ENCODE peak calls at places on chromosome 21, in ten cellular contexts. V is left ventricle myocardium inferior; R is CD4-positive, alpha-beta T cell; N is fibroblast of lung; Z is foreskin fibroblast; C is astrocyte of the cerebellum; Q is WERI-Rb-1; A is omental fat pad; U is progenitor cell of endocrine pancreas; P is kidney. B is an unnamed sample.

GRCh38 chr21:21385404-21385803 is 387.2 kb downstream of the NCAM2 start:
- DNase-seq in U (no peak), R (no peak), C (no peak), V (no peak), Q (no peak), N (peak), Z (no peak), P (no peak), A (no peak), B (no peak)

GRCh38 chr21:44384968-44385367 is 31.5 kb downstream of the TRPM2 start:
- DNase-seq in P (no peak), Z (no peak), A (no peak), Q (no peak), N (no peak), R (no peak), C (no peak), U (no peak), V (no peak), B (no peak)

GRCh38 chr21:16124397-16125130 is 394.8 kb downstream of the USP25 start:
- DNase-seq in R (no peak), C (peak), V (no peak), Z (peak), U (no peak), A (no peak), N (peak), Q (no peak), P (no peak), B (no peak)

GRCh38 chr21:46168238-46168637 is 12.9 kb upstream of the FTCD start:
- DNase-seq in U (no peak), N (no peak), Q (no peak), A (no peak), C (no peak), V (no peak), Z (no peak), P (peak), R (no peak), B (no peak)

GRCh38 chr21:46214478-46215340 is 13.9 kb downstream of the LSS start:
- DNase-seq in R (no peak), N (no peak), Q (no peak), U (no peak), A (peak), Z (no peak), V (no peak), C (no peak), P (no peak), B (no peak)

GRCh38 chr21:35227774-35228173 is 178.7 kb upstream of the RUNX1 start:
- DNase-seq in Z (no peak), U (no peak), Q (no peak), P (no peak), R (no peak), C (no peak), N (no peak), V (no peak), A (no peak), B (no peak)

GRCh38 chr21:44987301-44987885 is 47.6 kb downstream of the SLX9 start:
- DNase-seq in N (no peak), A (no peak), P (peak), Z (no peak), Q (no peak), C (no peak), U (no peak), V (peak), R (no peak), B (no peak)

GRCh38 chr21:14602418-14602987 is 56.4 kb upstream of the SAMSN1 start:
- DNase-seq in Z (no peak), P (no peak), A (no peak), N (no peak), V (no peak), C (no peak), R (no peak), Q (no peak), U (no peak), B (no peak)

GRCh38 chr21:40139636-40140035 is 272.4 kb downstream of the PCP4 start:
- DNase-seq in N (peak), U (no peak), R (no peak), A (no peak), V (no peak), C (no peak), P (no peak), Z (no peak), Q (no peak), B (no peak)

GRCh38 chr21:26948194-26948593 is 18.7 kb downstream of the ADAMTS5 start:
- DNase-seq in N (no peak), Q (no peak), A (no peak), C (no peak), R (no peak), Z (peak), V (no peak), P (no peak), U (no peak), B (no peak)

GRCh38 chr21:45454924-45455315 is 50.0 kb downstream of the COL18A1 start:
- DNase-seq in N (peak), P (no peak), C (no peak), R (no peak), A (no peak), U (no peak), V (peak), Z (no peak), Q (no peak), B (no peak)

GRCh38 chr21:35234725-35235124 is 185.6 kb upstream of the RUNX1 start:
- DNase-seq in C (peak), P (no peak), N (peak), V (no peak), R (no peak), U (no peak), Z (no peak), Q (no peak), A (no peak), B (no peak)

GRCh38 chr21:15653710-15654109 is 76.1 kb upstream of the USP25 start:
- DNase-seq in U (no peak), R (no peak), Z (no peak), V (no peak), A (no peak), P (no peak), C (no peak), N (no peak), Q (no peak), B (no peak)

GRCh38 chr21:44625756-44626155 is 1.1 kb upstream of the KRTAP10-9 start:
- DNase-seq in R (no peak), P (no peak), Q (no peak), C (no peak), A (no peak), V (no peak), N (no peak), Z (no peak), U (no peak), B (no peak)

GRCh38 chr21:33327326-33327725 is 2.6 kb downstream of the IFNAR1 start:
- DNase-seq in A (no peak), N (no peak), Q (no peak), V (no peak), P (no peak), Z (no peak), C (no peak), R (no peak), U (no peak), B (no peak)

GRCh38 chr21:33327792-33328433 is 3.1 kb downstream of the IFNAR1 start:
- DNase-seq in P (no peak), V (no peak), N (no peak), R (no peak), A (no peak), U (no peak), C (no peak), Q (no peak), Z (no peak), B (no peak)

GRCh38 chr21:33325222-33326067 is 675 bp downstream of the IFNAR1 start:
- DNase-seq in C (no peak), N (peak), R (peak), V (peak), A (peak), Q (peak), U (peak), P (peak), Z (peak), B (no peak)

GRCh38 chr21:33324311-33325221 is at the start of gene IFNAR1:
- DNase-seq in U (peak), A (peak), Z (peak), R (peak), P (peak), V (peak), N (peak), Q (peak), C (peak), B (peak)
- TF ChIP-seq CTCF in U (no peak), A (no peak), Z (no peak), R (no peak), P (no peak), V (no peak), N (no peak), Q (peak), C (no peak), B (no peak)

DNA sequence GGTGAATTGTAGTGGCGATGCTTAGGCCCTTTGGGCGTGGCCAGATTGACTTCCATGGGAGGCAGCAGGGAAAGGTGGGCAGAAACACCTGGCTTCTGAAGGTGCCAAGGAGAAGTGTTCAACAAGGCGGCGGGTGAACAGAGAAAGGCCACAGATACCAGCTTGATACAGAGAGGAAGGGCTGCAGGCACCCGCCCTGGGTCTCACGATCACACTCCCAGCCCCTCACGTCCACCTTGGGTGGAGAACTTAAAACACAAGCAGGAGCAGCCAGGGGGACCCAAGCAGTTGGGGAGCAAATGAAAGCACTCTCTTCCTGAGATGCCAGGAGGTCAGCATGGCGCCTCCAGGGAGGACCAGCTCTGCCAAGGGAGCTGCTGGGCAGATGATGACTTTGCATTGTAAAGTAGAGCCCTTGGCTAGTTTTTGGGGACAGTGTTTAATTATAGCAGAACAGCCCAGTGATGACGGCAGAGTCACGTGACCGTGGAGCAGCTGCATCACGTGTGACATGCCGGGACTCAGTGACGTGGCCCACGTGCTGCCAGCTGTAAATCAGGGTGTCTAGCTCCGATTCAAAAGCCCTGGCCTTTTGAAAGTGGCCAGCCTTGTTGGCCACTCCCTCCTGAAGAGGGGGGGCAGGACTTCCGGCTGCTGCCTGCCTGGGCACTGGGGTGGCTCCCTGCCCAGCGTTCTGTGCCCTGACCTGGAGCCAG is 19.0 kb downstream of the SLC37A1 start:
- DNase-seq in V (peak), N (no peak), U (no peak), Q (no peak), R (no peak), P (peak), C (no peak), Z (peak), A (peak), B (no peak)
- TF ChIP-seq CTCF in V (no peak), N (no peak), U (no peak), Q (no peak), R (no peak), P (no peak), C (no peak), Z (no peak), A (no peak), B (no peak)

DNA sequence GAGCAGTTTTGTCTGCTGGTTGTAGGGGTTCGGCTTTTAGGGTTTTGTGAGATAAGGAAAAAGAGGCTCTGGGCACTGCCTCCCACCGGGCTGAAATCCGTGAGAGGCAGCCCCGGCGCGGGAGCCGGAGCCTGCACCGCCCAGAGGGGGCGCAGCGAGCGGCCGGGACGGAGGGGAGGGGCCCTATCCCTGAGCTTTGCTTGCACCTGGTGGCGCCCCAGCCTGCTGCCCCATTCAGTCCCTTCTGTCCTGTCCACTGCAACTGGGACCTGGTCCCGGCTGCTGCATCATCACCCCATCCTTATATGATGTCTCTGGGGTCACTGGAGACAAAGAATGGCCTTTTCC is 512 bp upstream of the KCNJ6 start:
- DNase-seq in Q (peak), N (no peak), C (no peak), R (no peak), Z (peak), V (no peak), A (no peak), U (peak), P (no peak), B (peak)
- TF ChIP-seq CTCF in Q (peak), N (peak), C (peak), R (no peak), Z (no peak), V (no peak), A (no peak), U (peak), P (no peak), B (peak)

GRCh38 chr21:29053011-29053553 is 20.4 kb downstream of the CCT8 start:
- DNase-seq in C (no peak), Z (no peak), R (no peak), A (no peak), U (no peak), V (no peak), P (no peak), Q (no peak), N (no peak), B (no peak)
- TF ChIP-seq CTCF in C (no peak), Z (no peak), R (no peak), A (no peak), U (no peak), V (no peak), P (no peak), Q (no peak), N (no peak), B (no peak)

GRCh38 chr21:25421327-25422028 is 185.8 kb downstream of the MRPL39 start:
- DNase-seq in P (no peak), C (peak), R (no peak), U (no peak), V (no peak), Z (peak), A (no peak), N (peak), Q (peak), B (peak)
- TF ChIP-seq CTCF in P (peak), C (peak), R (peak), U (peak), V (peak), Z (peak), A (no peak), N (peak), Q (peak), B (peak)

GRCh38 chr21:42125571-42126544 is 54.7 kb downstream of the UMODL1 start:
- DNase-seq in Q (peak), N (peak), Z (peak), C (no peak), R (no peak), P (peak), A (no peak), V (no peak), U (no peak), B (no peak)
- TF ChIP-seq CTCF in Q (peak), N (peak), Z (no peak), C (peak), R (no peak), P (no peak), A (no peak), V (no peak), U (peak), B (peak)

GRCh38 chr21:38241029-38241740 is 15.6 kb upstream of the KCNJ15 start:
- DNase-seq in R (no peak), V (peak), C (peak), Q (no peak), U (no peak), A (no peak), N (peak), P (no peak), Z (peak), B (no peak)

GRCh38 chr21:38240121-38240520 is 16.7 kb upstream of the KCNJ15 start:
- DNase-seq in R (no peak), Z (no peak), U (no peak), N (no peak), A (no peak), V (no peak), Q (no peak), P (no peak), C (no peak), B (no peak)

GRCh38 chr21:38242036-38242435 is 14.8 kb upstream of the KCNJ15 start:
- DNase-seq in N (no peak), Q (peak), V (no peak), A (no peak), C (no peak), U (no peak), P (no peak), R (no peak), Z (no peak), B (no peak)

GRCh38 chr21:38234395-38235142 is 22.2 kb upstream of the KCNJ15 start:
- DNase-seq in U (no peak), C (no peak), N (no peak), P (no peak), R (no peak), Q (no peak), A (no peak), Z (no peak), V (no peak), B (no peak)

DNA sequence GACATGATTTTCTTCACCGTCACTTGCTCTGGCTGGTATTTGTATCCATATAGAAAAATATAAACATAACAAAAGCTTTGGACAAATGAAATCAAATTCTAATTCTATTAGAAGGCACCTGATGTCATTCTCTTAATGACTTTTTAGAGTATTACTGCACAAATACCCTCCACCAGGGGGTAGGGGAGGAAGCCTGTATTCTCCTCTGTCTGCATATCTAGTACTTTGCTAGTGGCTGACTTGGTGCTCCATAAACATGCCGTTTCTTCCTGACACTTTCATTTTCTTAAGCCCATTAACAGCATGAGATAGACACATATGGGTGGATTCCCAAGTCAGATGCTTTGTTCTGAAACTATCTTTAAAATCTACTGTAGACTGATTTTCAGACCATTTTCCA is 20.6 kb upstream of the KCNJ15 start:
- DNase-seq in P (no peak), Z (no peak), Q (no peak), A (no peak), V (no peak), N (no peak), C (no peak), R (no peak), U (no peak), B (no peak)
- TF ChIP-seq CTCF in P (no peak), Z (peak), Q (peak), A (no peak), V (no peak), N (peak), C (peak), R (no peak), U (peak), B (no peak)

GRCh38 chr21:25639167-25639921 is at the start of gene JAM2:
- DNase-seq in C (no peak), P (peak), Q (peak), R (peak), Z (peak), N (peak), A (no peak), U (peak), V (peak), B (peak)
- TF ChIP-seq CTCF in C (peak), P (peak), Q (peak), R (no peak), Z (no peak), N (peak), A (no peak), U (peak), V (peak), B (no peak)

DNA sequence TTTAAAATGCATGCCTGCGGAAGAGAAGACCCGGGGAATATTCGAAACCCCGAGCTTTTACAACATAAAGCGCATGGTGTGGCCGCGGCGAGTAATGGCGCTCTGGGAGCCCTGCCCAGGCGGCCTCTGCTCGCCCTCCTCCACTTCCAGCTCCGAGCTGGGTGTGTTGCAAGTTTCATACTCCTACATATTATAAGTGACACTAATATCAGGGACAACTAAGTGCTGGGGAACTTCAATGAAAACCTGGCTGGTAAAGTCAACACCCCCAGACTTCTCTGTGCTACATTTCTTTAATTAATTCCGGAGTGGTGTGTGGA is 11.8 kb downstream of the SIM2 start:
- DNase-seq in A (no peak), Q (no peak), R (no peak), C (no peak), U (no peak), V (no peak), N (no peak), P (no peak), Z (no peak), B (no peak)
- TF ChIP-seq CTCF in A (no peak), Q (no peak), R (no peak), C (no peak), U (no peak), V (no peak), N (no peak), P (no peak), Z (no peak), B (no peak)

B was measured in nephron progenitor cell.